ENCODE peak calls at places on chromosomes 1 and 21, in eight cellular contexts. L is stimulated activated CD4-positive, alpha-beta T cell treated with anti-CD3 and anti-CD28 coated beads, Interleukin-15, amount 100 ng/mL, for 1 hour; O is caudate nucleus; B is NCI-H2171; F is DND-41; U is GM12865; P is Daoy; A is cardiac muscle cell. T is an unnamed sample.
A peak's percentile ranks its signal among the peaks of the same experiment; 100 is the strongest.

GRCh38 chr21:28885853-28886177 is 106.9 kb downstream of the LTN1 start:
- DNase-seq in L (no peak), O (no peak), P (no peak), A (no peak), F (no peak), U (no peak), B (no peak), T (no peak)

GRCh38 chr1:212678456-212679410 is 20.9 kb downstream of the BATF3 start:
- DNase-seq in L (no peak), O (no peak), U (peak; percentile 92), F (no peak), A (no peak), P (no peak), B (no peak), T (no peak)

GRCh38 chr21:29405503-29406122 is 106.9 kb downstream of the BACH1 start:
- DNase-seq in U (no peak), F (no peak), P (no peak), O (no peak), L (no peak), A (no peak), B (no peak), T (no peak)

GRCh38 chr1:63261736-63262142 is 60.6 kb upstream of the FOXD3 start:
- DNase-seq in B (no peak), U (no peak), F (no peak), L (no peak), O (no peak), A (no peak), P (peak; percentile 52), T (no peak)

GRCh38 chr1:93042134-93042821 is 36.8 kb upstream of the MTF2 start:
- DNase-seq in A (no peak), F (peak; percentile 60), O (no peak), B (no peak), L (no peak), U (peak; percentile 87), P (peak; percentile 59), T (no peak)

GRCh38 chr1:3922201-3922725 is 22.2 kb upstream of the C1orf174 start:
- DNase-seq in A (no peak), L (no peak), B (no peak), F (no peak), U (peak; percentile 26), P (peak; percentile 46), O (no peak), T (no peak)

GRCh38 chr21:35179990-35180557 is 131.0 kb upstream of the RUNX1 start:
- DNase-seq in U (no peak), B (no peak), A (no peak), O (no peak), P (peak; percentile 86), F (peak; percentile 54), L (no peak), T (no peak)

GRCh38 chr1:164719676-164720075 is 160.7 kb downstream of the PBX1 start:
- DNase-seq in O (no peak), L (no peak), B (no peak), P (no peak), A (no peak), F (no peak), U (no peak), T (no peak)

GRCh38 chr21:46357684-46358425 is 33.9 kb downstream of the PCNT start:
- DNase-seq in B (no peak), U (no peak), O (no peak), F (no peak), L (no peak), P (no peak), A (no peak), T (no peak)

GRCh38 chr21:16580661-16581060 is 850.9 kb downstream of the USP25 start:
- DNase-seq in U (no peak), A (peak; percentile 7), F (no peak), L (no peak), O (no peak), P (no peak), B (no peak), T (no peak)

GRCh38 chr1:112696578-112697320 is 10.2 kb downstream of the RHOC start:
- DNase-seq in O (no peak), A (no peak), P (no peak), L (no peak), B (no peak), U (no peak), F (no peak), T (no peak)

GRCh38 chr1:72230746-72231145 is 51.6 kb downstream of the NEGR1 start:
- DNase-seq in U (no peak), P (peak; percentile 19), L (no peak), B (no peak), A (no peak), F (no peak), O (no peak), T (no peak)

GRCh38 chr21:45202889-45203288 is 84.8 kb downstream of the POFUT2 start:
- DNase-seq in F (no peak), O (no peak), L (no peak), U (no peak), P (no peak), A (no peak), B (no peak), T (no peak)

GRCh38 chr1:37332126-37332525 is 142.3 kb upstream of the ZC3H12A start:
- DNase-seq in U (no peak), O (no peak), B (no peak), P (no peak), A (no peak), L (no peak), F (no peak), T (no peak)

GRCh38 chr1:41348394-41348793 is 12.8 kb upstream of the FOXO6 start:
- DNase-seq in P (no peak), A (no peak), O (no peak), B (no peak), L (no peak), U (no peak), F (no peak), T (no peak)

GRCh38 chr21:45388011-45388521 is 16.9 kb upstream of the COL18A1 start:
- DNase-seq in L (no peak), F (no peak), U (no peak), O (no peak), A (peak; percentile 69), P (no peak), B (no peak), T (no peak)

GRCh38 chr21:42319368-42319767 is 4.2 kb upstream of the TFF3 start:
- DNase-seq in F (no peak), L (no peak), B (no peak), O (no peak), P (no peak), U (peak; percentile 20), A (no peak), T (no peak)

GRCh38 chr1:41073971-41074370 is 52.4 kb upstream of the SLFNL1 start:
- DNase-seq in U (no peak), A (no peak), O (no peak), F (no peak), B (no peak), P (peak; percentile 23), L (no peak), T (no peak)

GRCh38 chr1:89312572-89312971 is 39.9 kb upstream of the GBP5 start:
- DNase-seq in F (no peak), P (no peak), B (no peak), A (no peak), L (no peak), O (no peak), U (no peak), T (no peak)

GRCh38 chr1:182189535-182190066 is 128.1 kb upstream of the ZNF648 start:
- DNase-seq in A (no peak), F (no peak), B (no peak), U (peak; percentile 18), L (no peak), O (no peak), P (no peak), T (no peak)

GRCh38 chr1:192575499-192576189 is at the start of gene RGS1:
- DNase-seq in U (peak; percentile 94), F (peak; percentile 86), P (no peak), L (peak; percentile 31), O (no peak), B (no peak), A (no peak), T (no peak)

GRCh38 chr21:42263591-42264131 is 44.7 kb downstream of the ABCG1 start:
- DNase-seq in F (no peak), U (no peak), L (no peak), O (no peak), P (no peak), A (no peak), B (no peak), T (no peak)

GRCh38 chr1:172885411-172885810 is 165.3 kb downstream of the TNFSF18 start:
- DNase-seq in P (no peak), L (no peak), B (no peak), U (no peak), A (no peak), F (no peak), O (no peak), T (no peak)

GRCh38 chr1:19154876-19155275 is 55.2 kb downstream of the UBR4 start:
- DNase-seq in P (no peak), B (no peak), O (no peak), F (no peak), A (no peak), L (no peak), U (no peak), T (no peak)

GRCh38 chr1:8004803-8005573 is 21.1 kb downstream of the ERRFI1 start:
- DNase-seq in O (no peak), P (peak; percentile 94), U (no peak), F (no peak), L (no peak), A (peak; percentile 52), B (peak; percentile 96), T (no peak)

GRCh38 chr1:84963021-84963420 is 33.9 kb downstream of the MCOLN2 start:
- DNase-seq in F (no peak), A (no peak), P (no peak), L (no peak), B (no peak), O (no peak), U (no peak), T (no peak)

GRCh38 chr1:84758968-84759491 is 68.8 kb upstream of the SSX2IP start:
- DNase-seq in O (no peak), L (no peak), U (no peak), F (no peak), P (peak; percentile 67), A (no peak), B (peak; percentile 79), T (no peak)